ENCODE peak calls at places on chromosomes 12 and 14, in four cellular contexts. A, T, M and Q are unnamed samples.

GRCh38 chr14:35140718-35141581 is 18.6 kb downstream of the PRORP start:
- DNase-seq in A (no peak), T (no peak), M (peak; percentile 44), Q (no peak)

GRCh38 chr14:48546996-48547395 is 871.6 kb upstream of the MDGA2 start:
- DNase-seq in A (no peak), T (no peak), M (no peak), Q (no peak)

GRCh38 chr14:76947078-76947837 is 81.2 kb downstream of the IRF2BPL start:
- DNase-seq in A (peak; percentile 89), T (no peak), M (peak; percentile 99), Q (peak; percentile 99)

GRCh38 chr14:34539407-34540180 is at the start of gene EAPP:
- DNase-seq in A (peak; percentile 99), T (peak; percentile 86), M (no peak), Q (no peak)

GRCh38 chr12:21561158-21561557 is 35.1 kb downstream of the SPX start:
- DNase-seq in A (no peak), T (no peak), M (no peak), Q (no peak)

GRCh38 chr12:132559652-132560420 is 50.5 kb downstream of the LRCOL1 start:
- DNase-seq in A (no peak), T (no peak), M (peak; percentile 40), Q (peak; percentile 5)

GRCh38 chr12:123089125-123089524 is 61.8 kb downstream of the PITPNM2 start:
- DNase-seq in A (no peak), T (no peak), M (no peak), Q (no peak)

GRCh38 chr14:31530136-31530535 is 31.1 kb upstream of the NUBPL start:
- DNase-seq in A (no peak), T (no peak), M (no peak), Q (no peak)

GRCh38 chr12:124721501-124722154 is 142.0 kb downstream of the SCARB1 start:
- DNase-seq in A (no peak), T (no peak), M (no peak), Q (no peak)

GRCh38 chr12:93000026-93000425 is 70.9 kb upstream of the EEA1 start:
- DNase-seq in A (peak; percentile 44), T (no peak), M (no peak), Q (no peak)

GRCh38 chr12:108043750-108044149 is 85.3 kb upstream of the WSCD2 start:
- DNase-seq in A (no peak), T (no peak), M (no peak), Q (no peak)

GRCh38 chr12:69497308-69498026 is 27.3 kb downstream of the FRS2 start:
- DNase-seq in A (no peak), T (no peak), M (no peak), Q (no peak)

GRCh38 chr14:102407258-102407657 is 44.5 kb downstream of the TECPR2 start:
- DNase-seq in A (no peak), T (no peak), M (no peak), Q (no peak)

GRCh38 chr12:56007892-56008471 is 10.9 kb downstream of the SUOX start:
- DNase-seq in A (no peak), T (no peak), M (peak; percentile 37), Q (no peak)

GRCh38 chr12:67161322-67161918 is 107.7 kb upstream of the CAND1 start:
- DNase-seq in A (no peak), T (no peak), M (no peak), Q (no peak)

GRCh38 chr14:54699087-54699530 is 132.2 kb downstream of the SAMD4A start:
- DNase-seq in A (no peak), T (no peak), M (no peak), Q (no peak)

GRCh38 chr12:62703011-62703380 is 232.0 kb downstream of the PPM1H start:
- DNase-seq in A (no peak), T (no peak), M (no peak), Q (no peak)

GRCh38 chr14:101596742-101597141 is 35.4 kb downstream of the DIO3 start:
- DNase-seq in A (peak; percentile 4), T (no peak), M (no peak), Q (no peak)

GRCh38 chr12:106258226-106258625 is 10.4 kb upstream of the CKAP4 start:
- DNase-seq in A (no peak), T (no peak), M (no peak), Q (no peak)